ENCODE peak calls at places on chromosomes 1 and 21, in five cellular contexts. E is IMR-90, Z is mesenchymal stem cell, K is H1, X is trophoblast cell. R is an unnamed sample.
A peak's percentile ranks its signal among the peaks of the same experiment; 100 is the strongest.

GRCh38 chr1:118487932-118488331 is 302.9 kb upstream of the SPAG17 start:
- DNase-seq in Z (no peak), E (no peak), K (no peak), X (no peak), R (no peak)

GRCh38 chr1:23903754-23904153 is 9.4 kb downstream of the CNR2 start:
- DNase-seq in X (no peak), K (no peak), E (no peak), Z (no peak), R (no peak)

GRCh38 chr1:14826731-14827326 is 228.3 kb downstream of the KAZN start:
- DNase-seq in E (no peak), Z (no peak), K (no peak), X (no peak), R (no peak)

GRCh38 chr21:27298465-27298864 is 331.6 kb upstream of the ADAMTS5 start:
- DNase-seq in E (no peak), K (no peak), Z (peak; percentile 25), X (no peak), R (no peak)

GRCh38 chr1:228284521-228284920 is 76.7 kb downstream of the OBSCN start:
- DNase-seq in E (no peak), Z (no peak), K (no peak), X (no peak), R (no peak)

GRCh38 chr21:23858878-23859277 is 1748.4 kb downstream of the MRPL39 start:
- DNase-seq in Z (no peak), E (no peak), X (no peak), K (no peak), R (no peak)

GRCh38 chr1:159913451-159914192 is 11.7 kb downstream of the TAGLN2 start:
- DNase-seq in Z (no peak), X (no peak), K (no peak), E (no peak), R (no peak)

GRCh38 chr1:212162635-212163034 is 122.6 kb upstream of the PPP2R5A start:
- DNase-seq in X (no peak), Z (peak; percentile 78), E (peak; percentile 80), K (no peak), R (no peak)

GRCh38 chr1:198937231-198938031 is 298.6 kb downstream of the PTPRC start:
- DNase-seq in E (peak; percentile 95), K (no peak), Z (peak; percentile 97), X (peak; percentile 63), R (no peak)

GRCh38 chr1:36099681-36100341 is 11.1 kb downstream of the ADPRS start:
- DNase-seq in Z (peak; percentile 72), K (peak; percentile 76), X (peak; percentile 83), E (peak; percentile 73), R (peak; percentile 81)

GRCh38 chr21:44283953-44284352 is 1.7 kb upstream of the AIRE start:
- DNase-seq in Z (no peak), K (no peak), X (no peak), E (no peak), R (no peak)

GRCh38 chr21:41481191-41481590 is 26.8 kb downstream of the TMPRSS2 start:
- DNase-seq in X (peak; percentile 40), Z (peak; percentile 65), K (no peak), E (peak; percentile 80), R (no peak)

GRCh38 chr1:205451202-205451601 is 4.6 kb downstream of the BLACAT1 start:
- DNase-seq in Z (no peak), K (no peak), E (no peak), X (no peak), R (no peak)

GRCh38 chr1:205449254-205449749 is 6.5 kb downstream of the BLACAT1 start:
- DNase-seq in K (no peak), E (no peak), Z (no peak), X (no peak), R (no peak)

GRCh38 chr1:205450448-205450847 is 5.4 kb downstream of the BLACAT1 start:
- DNase-seq in X (no peak), E (no peak), K (no peak), Z (no peak), R (no peak)

GRCh38 chr1:205448540-205449253 is 7.1 kb downstream of the BLACAT1 start:
- DNase-seq in E (no peak), X (no peak), Z (no peak), K (no peak), R (no peak)

GRCh38 chr1:205449750-205450443 is 5.9 kb downstream of the BLACAT1 start:
- DNase-seq in E (peak; percentile 36), K (no peak), X (peak; percentile 3), Z (peak; percentile 18), R (no peak)
- H4K8ac ChIP-seq in E (no peak overlapping the region), K (peak overlapping the region; percentile 51), X (peak overlapping the region; percentile 69), Z (no peak overlapping the region), R (peak overlapping the region; percentile 55)

GRCh38 chr1:51348147-51348527 is 17.8 kb upstream of the TTC39A start:
- DNase-seq in K (no peak), Z (no peak), E (no peak), X (no peak), R (no peak)

GRCh38 chr1:51345300-51345687 is 14.9 kb upstream of the TTC39A start:
- DNase-seq in E (no peak), K (no peak), X (no peak), Z (no peak), R (no peak)

GRCh38 chr1:51344602-51345299 is 14.4 kb upstream of the TTC39A start:
- DNase-seq in K (no peak), X (peak; percentile 54), E (no peak), Z (no peak), R (no peak)

GRCh38 chr1:51347398-51348146 is 17.2 kb upstream of the TTC39A start:
- DNase-seq in Z (no peak), K (no peak), E (no peak), X (no peak), R (no peak)

GRCh38 chr1:51346086-51346942 is 16.0 kb upstream of the TTC39A start:
- DNase-seq in X (peak; percentile 68), K (no peak), Z (no peak), E (no peak), R (no peak)
- H2AFZ ChIP-seq in X (no peak overlapping the region), K (no peak overlapping the region), Z (no peak overlapping the region), E (no peak overlapping the region), R (no peak overlapping the region)

DNA sequence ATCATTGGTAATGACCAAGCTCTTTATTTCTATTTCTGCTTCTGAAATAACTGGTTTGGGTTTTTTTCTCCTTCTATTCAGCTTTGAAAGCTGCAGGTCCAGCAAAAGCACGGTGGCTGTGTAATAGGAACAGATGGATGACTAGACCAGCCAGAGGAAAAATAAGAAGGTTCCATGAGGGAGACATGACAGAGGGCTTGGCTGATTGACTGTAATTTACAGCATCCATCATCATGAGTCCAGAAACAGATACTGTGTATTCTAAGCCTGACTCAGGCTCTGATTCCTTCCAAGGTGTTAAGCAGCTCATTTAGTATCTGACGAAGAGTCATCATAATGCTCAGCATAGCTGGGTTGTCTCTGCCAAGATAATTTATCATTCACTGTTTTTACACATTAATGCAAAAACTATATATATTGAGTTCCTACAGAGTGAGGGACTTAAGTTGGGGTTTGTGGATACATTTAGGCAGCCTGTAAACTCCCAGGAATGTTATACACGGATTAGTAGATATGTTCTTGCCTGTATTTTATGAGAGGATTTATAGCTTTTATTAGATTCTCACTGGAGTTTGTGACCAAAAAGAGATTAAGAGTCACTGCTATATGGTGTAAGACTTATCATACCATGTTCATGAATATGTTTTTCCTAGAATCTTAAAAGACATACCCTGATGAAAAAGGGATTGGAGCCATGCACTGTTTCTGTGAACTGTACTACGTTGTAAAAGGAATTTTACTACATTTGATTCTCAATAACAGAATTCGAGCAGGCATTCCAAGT is 72.6 kb downstream of the SGIP1 start:
- DNase-seq in Z (no peak), K (no peak), E (peak; percentile 23), X (no peak), R (no peak)
- H3K4me3 ChIP-seq in Z (no peak overlapping the region), K (no peak overlapping the region), E (no peak overlapping the region), X (no peak overlapping the region), R (no peak overlapping the region)

DNA sequence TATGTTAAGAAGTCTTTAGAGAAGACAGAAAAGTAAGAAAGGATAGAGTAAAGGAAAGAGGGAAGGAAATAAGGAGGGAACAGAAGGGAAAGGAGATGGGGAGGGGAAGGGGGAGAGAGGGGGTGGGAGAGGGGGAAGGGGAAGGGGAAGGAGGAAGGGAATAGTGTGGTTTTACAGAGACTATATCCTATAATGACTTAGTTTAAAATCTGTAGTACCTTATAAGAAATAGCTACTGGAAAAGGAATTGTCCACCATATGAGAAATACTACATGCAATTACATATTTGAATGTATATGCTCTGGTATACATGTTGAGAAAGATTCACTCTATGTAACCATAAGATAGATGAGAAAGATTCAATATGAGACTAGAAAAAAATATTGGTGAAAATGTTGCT is 1042.3 kb downstream of the BRINP3 start:
- DNase-seq in E (no peak), X (no peak), K (no peak), Z (no peak), R (no peak)
- H4K8ac ChIP-seq in E (no peak overlapping the region), X (no peak overlapping the region), K (no peak overlapping the region), Z (no peak overlapping the region), R (no peak overlapping the region)

GRCh38 chr1:72281637-72282270 is 585 bp downstream of the NEGR1 start:
- DNase-seq in Z (no peak), X (peak; percentile 20), E (peak; percentile 2), K (no peak), R (peak; percentile 14)
- H2AFZ ChIP-seq in Z (peak overlapping the region; percentile 65), X (peak overlapping the region; percentile 23), E (peak overlapping the region; percentile 97), K (peak overlapping the region; percentile 92), R (peak overlapping the region; percentile 91)

GRCh38 chr1:64963466-64963865 is 2.9 kb downstream of the JAK1 start:
- DNase-seq in Z (no peak), E (no peak), X (no peak), K (no peak), R (no peak)
- H3K4me3 ChIP-seq in Z (no peak overlapping the region), E (no peak overlapping the region), X (no peak overlapping the region), K (no peak overlapping the region), R (no peak overlapping the region)

DNA sequence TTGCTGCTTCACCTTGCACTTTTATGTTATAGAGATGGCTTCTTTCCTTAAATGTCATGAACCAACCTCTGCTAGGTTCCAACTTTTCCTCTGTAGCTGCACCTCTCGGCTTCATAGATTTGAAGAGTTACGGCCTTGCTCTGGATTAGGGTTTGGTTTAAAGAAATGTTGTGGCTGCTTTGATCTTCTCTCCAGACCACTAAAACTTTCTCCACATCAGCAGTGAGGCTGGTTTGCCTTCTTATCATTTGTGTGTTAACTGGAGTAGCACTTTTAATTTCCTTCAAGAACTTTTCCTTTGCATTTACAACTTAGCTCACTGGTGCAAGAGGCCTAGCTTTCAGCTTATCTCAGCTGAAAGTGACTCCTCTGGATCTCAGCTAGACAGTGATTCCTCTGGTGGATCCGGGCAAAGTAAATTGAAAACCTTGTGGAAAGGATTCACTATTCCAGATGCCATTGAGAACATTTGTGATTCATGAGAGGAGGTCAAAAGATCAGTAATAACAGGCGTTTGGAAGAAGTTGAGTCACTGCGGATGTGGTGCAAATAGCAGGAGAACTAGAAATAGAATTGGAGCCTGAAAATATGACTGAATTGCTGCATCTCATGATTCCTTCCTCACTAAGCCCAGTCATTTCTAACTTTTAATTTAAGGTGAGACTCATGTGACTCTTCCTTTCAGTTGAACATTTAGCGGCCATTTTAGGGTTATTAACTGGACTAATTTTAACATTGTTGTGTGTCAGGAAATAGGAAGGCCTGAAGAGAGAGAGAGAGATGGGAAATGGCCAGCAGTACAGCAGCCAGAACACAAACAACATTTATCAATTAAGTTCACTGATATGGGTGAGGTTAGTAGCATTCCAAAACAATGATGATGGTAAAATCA is 16.2 kb upstream of the RGS1 start:
- DNase-seq in K (no peak), X (no peak), Z (peak; percentile 98), E (peak; percentile 98), R (no peak)
- H4K8ac ChIP-seq in K (no peak overlapping the region), X (no peak overlapping the region), Z (no peak overlapping the region), E (peak overlapping the region; percentile 68), R (no peak overlapping the region)

DNA sequence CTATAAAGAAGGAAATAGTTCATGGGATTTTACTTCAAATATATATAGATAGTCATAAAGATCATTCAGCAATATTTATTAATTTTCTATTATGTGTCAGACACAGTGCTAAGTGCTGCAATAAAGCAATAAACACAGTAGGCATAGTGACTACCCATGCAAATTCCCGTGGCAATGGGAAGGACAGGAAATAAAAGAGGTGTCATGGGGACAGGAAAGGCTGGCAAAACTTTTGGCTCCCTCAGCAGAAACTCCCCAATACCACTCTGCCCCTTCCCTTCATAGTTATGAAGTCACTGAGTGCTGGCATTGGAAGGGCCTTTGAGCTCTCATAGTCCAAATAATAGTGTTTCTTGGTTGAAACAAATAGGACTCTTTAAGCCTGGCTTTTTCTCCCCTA is 104.3 kb upstream of the DPT start:
- DNase-seq in Z (no peak), E (no peak), X (no peak), K (no peak), R (no peak)
- H2AFZ ChIP-seq in Z (no peak overlapping the region), E (no peak overlapping the region), X (no peak overlapping the region), K (no peak overlapping the region), R (peak overlapping the region; percentile 74)

R was measured in neuronal stem cell.